ENCODE peak calls at places on chromosomes 12 and 14, in eight cellular contexts. M is iPS DF 6.9; R is CD4-positive, alpha-beta memory T cell; Y is adrenal gland; W is neuronal stem cell; C is OCI-LY7; K is Karpas-422; Z is aorta. L is an unnamed sample. For H3K4me1, the result is how much of the 10 kb centered on the place peaks cover.

GRCh38 chr12:24903305-24904088 is 45.4 kb downstream of the BCAT1 start:
- DNase-seq in M (no peak), R (no peak), Y (no peak), W (no peak), C (no peak), K (no peak), Z (no peak), L (no peak)

GRCh38 chr12:104823985-104824441 is 134.1 kb downstream of the SLC41A2 start:
- DNase-seq in M (no peak), R (no peak), Y (no peak), W (no peak), C (no peak), K (no peak), Z (peak), L (no peak)

GRCh38 chr14:23460960-23461359 is 8.5 kb upstream of the NGDN start:
- DNase-seq in M (no peak), R (no peak), Y (no peak), W (no peak), C (no peak), K (no peak), Z (no peak), L (no peak)

GRCh38 chr12:53378705-53379388 is 1.1 kb upstream of the SP1 start:
- DNase-seq in M (no peak), R (no peak), Y (no peak), W (no peak), C (peak), K (peak), Z (peak), L (no peak)

GRCh38 chr12:106179086-106179485 is 40.3 kb upstream of the NUAK1 start:
- DNase-seq in M (no peak), R (no peak), Y (peak), W (peak), C (no peak), K (no peak), Z (no peak), L (peak)

GRCh38 chr14:85948163-85948562 is 418.2 kb downstream of the FLRT2 start:
- DNase-seq in M (no peak), R (no peak), Y (no peak), W (no peak), C (no peak), K (no peak), Z (no peak), L (no peak)

GRCh38 chr12:41188058-41188840 is at the start of gene PDZRN4:
- DNase-seq in M (no peak), R (no peak), Y (no peak), W (peak), C (no peak), K (no peak), Z (peak), L (no peak)

GRCh38 chr12:76259660-76260389 is 88.4 kb downstream of the BBS10 start:
- DNase-seq in M (no peak), R (no peak), Y (no peak), W (no peak), C (peak), K (no peak), Z (no peak), L (no peak)

GRCh38 chr14:55762595-55763232 is 182.7 kb downstream of the KTN1 start:
- DNase-seq in M (no peak), R (peak), Y (no peak), W (no peak), C (no peak), K (no peak), Z (no peak), L (no peak)

GRCh38 chr12:122421815-122422737 is at the start of gene CLIP1:
- DNase-seq in M (no peak), R (peak), Y (peak), W (peak), C (peak), K (peak), Z (peak), L (peak)

GRCh38 chr12:65882504-65882903 is 58.2 kb downstream of the HMGA2 start:
- DNase-seq in M (no peak), R (no peak), Y (no peak), W (no peak), C (no peak), K (no peak), Z (no peak), L (no peak)

GRCh38 chr12:131929530-131930456 is 717 bp downstream of the PUS1 start:
- DNase-seq in M (no peak), R (peak), Y (no peak), W (no peak), C (peak), K (peak), Z (peak), L (no peak)

GRCh38 chr14:28494196-28494595 is 272.4 kb upstream of the FOXG1 start:
- DNase-seq in M (no peak), R (no peak), Y (no peak), W (no peak), C (no peak), K (no peak), Z (no peak), L (no peak)

GRCh38 chr12:6141048-6141447 is 16.6 kb upstream of the VWF start:
- DNase-seq in M (no peak), R (peak), Y (peak), W (no peak), C (peak), K (no peak), Z (peak), L (no peak)

GRCh38 chr12:76199808-76200207 is 115.3 kb upstream of the NAP1L1 start:
- DNase-seq in M (no peak), R (no peak), Y (no peak), W (no peak), C (no peak), K (no peak), Z (no peak), L (no peak)

GRCh38 chr12:114391088-114391487 is 14.9 kb downstream of the TBX5 start:
- DNase-seq in M (no peak), R (no peak), Y (no peak), W (no peak), C (no peak), K (no peak), Z (no peak), L (no peak)

GRCh38 chr14:94054401-94054800 is 26.6 kb downstream of the DDX24 start:
- DNase-seq in M (no peak), R (no peak), Y (peak), W (no peak), C (no peak), K (no peak), Z (no peak), L (no peak)

GRCh38 chr12:13537623-13538022 is 341.1 kb downstream of the EMP1 start:
- DNase-seq in M (no peak), R (no peak), Y (no peak), W (no peak), C (no peak), K (no peak), Z (no peak), L (no peak)

GRCh38 chr12:54984602-54985376 is at the start of gene TESPA1:
- DNase-seq in M (no peak), R (peak), Y (peak), W (no peak), C (peak), K (peak), Z (peak), L (peak)
- H3K4me3 ChIP-seq in M (no peak), R (peak), Y (no peak), W (no peak), C (peak), K (peak), Z (no peak), L (no peak)

DNA sequence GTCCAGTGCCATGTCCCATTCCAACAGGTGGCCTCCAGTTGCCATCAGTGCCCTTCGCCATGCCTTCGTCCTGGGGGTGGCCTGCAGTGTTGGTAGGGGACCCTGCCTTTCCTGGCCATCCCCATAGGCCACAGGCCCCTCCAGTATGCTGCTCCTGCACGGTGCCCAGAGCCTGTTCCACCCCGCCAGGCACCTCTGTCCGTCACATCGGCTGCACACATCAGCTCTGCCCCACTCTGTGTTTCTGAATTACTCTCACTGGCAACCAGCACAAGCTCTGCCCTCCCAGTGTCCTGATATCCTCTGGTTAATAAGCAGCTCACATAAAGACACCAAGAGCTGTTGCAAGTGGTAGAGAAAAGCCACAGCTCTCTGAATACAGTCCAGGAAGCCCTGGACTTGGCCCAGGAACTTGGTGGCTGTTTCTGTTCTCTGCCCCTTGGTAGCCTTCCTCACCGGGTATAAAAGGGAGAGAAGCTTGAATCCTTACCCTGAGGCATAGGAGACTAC is 31.3 kb upstream of the ATP2A2 start:
- DNase-seq in M (no peak), R (no peak), Y (peak), W (no peak), C (no peak), K (no peak), Z (no peak), L (no peak)
- H3K4me1 ChIP-seq in M (under half), R (under half), Y (under half), W (under half), C (under half), K (under half), Z (under half), L (under half)

DNA sequence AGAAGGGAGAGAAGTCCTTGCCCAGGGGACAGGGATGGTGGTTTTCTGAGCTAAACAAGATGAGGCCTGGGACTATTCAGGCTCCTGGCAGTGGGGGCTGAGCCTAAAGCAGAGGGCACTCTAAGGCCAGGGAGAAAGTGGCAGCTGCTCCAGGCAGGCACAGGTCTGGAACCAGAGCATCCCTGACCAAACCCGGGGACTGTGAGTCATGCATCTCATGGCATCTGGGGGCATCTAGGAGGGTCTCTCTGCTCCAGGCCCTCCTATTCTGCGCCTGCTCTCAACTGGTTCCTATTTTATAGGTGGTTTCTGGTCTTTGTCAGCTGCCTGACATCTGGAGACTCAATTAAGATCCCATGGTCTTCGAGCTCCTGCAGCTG is 11.6 kb downstream of the KRT7 start:
- DNase-seq in M (no peak), R (no peak), Y (no peak), W (no peak), C (no peak), K (no peak), Z (no peak), L (no peak)
- H3K4me3 ChIP-seq in M (no peak), R (no peak), Y (no peak), W (no peak), C (no peak), K (no peak), Z (no peak), L (no peak)

DNA sequence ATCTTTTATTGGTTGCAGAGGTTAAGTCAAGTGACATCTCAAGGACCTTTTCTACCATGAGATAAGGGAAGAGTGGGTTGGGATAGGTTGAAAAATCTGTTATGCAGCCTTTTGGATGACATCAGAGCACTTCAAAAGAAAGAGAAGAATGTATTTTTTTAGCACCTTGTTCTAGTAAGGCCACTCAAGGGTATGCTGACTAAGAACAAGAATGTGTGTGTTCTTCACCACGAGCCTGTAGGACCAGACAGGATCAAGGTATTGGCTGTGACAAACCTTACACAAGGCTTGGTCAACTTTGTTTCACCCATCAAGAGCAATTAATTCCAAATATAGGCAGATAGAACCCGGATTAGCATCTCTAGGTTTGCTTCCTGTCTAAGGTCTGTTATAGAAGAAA is 142.5 kb downstream of the SAMD4A start:
- DNase-seq in M (no peak), R (no peak), Y (no peak), W (no peak), C (no peak), K (no peak), Z (no peak), L (no peak)
- H3K4me1 ChIP-seq in M (under half), R (under half), Y (under half), W (under half), C (under half), K (half or more), Z (under half), L (under half)

DNA sequence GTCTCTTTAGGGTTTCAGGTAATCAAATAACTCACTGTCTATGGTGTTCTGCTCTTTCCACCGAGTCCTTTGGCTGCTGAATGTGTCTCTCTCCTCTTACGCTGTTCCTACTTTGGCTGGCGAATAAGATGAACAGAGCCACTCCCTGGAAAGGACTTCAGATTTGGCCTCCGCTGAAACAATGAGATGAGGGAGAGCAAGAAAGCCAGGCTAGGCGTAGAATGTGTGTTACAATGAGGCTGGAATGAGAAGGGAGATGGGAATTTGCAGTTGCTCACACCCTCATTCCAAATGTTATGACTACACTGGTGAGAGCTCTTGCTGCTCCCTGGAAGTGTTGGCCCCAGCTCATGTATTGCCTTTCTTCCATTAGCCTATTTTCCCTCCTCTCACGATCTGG is at the start of gene MFAP5:
- DNase-seq in M (no peak), R (no peak), Y (no peak), W (no peak), C (no peak), K (no peak), Z (no peak), L (peak)
- H3K4me3 ChIP-seq in M (no peak), R (no peak), Y (no peak), W (no peak), C (no peak), K (no peak), Z (no peak), L (peak)